ENCODE peak calls at places on chromosomes 6 and 20, in seven cellular contexts. M is ovary, P is PC-9, D is PC-3, S is breast epithelium, B is lower lobe of right lung, I is K562. H is an unnamed sample. For H3K4me1, the result is how much of the 10 kb centered on the place peaks cover.

GRCh38 chr6:43840490-43841218 is 70.6 kb downstream of the VEGFA start:
- DNase-seq in S (no peak), M (no peak), P (peak), I (no peak), D (no peak), B (no peak), H (no peak)

GRCh38 chr6:52065621-52066020 is 21.8 kb downstream of the PKHD1 start:
- DNase-seq in M (no peak), I (no peak), S (no peak), P (no peak), D (peak), B (no peak), H (no peak)

GRCh38 chr6:28816909-28817807 is 106.6 kb downstream of the TRIM27 start:
- DNase-seq in M (no peak), I (peak), S (no peak), D (peak), B (no peak), P (peak), H (peak)

GRCh38 chr6:159095561-159096095 is 50.8 kb upstream of the TAGAP start:
- DNase-seq in D (no peak), M (no peak), I (no peak), S (no peak), P (no peak), B (no peak), H (peak)

GRCh38 chr6:44696686-44697085 is 309.2 kb downstream of the CDC5L start:
- DNase-seq in M (no peak), B (no peak), I (no peak), S (no peak), P (no peak), D (no peak), H (no peak)

GRCh38 chr6:24780206-24780605 is 5.5 kb downstream of the GMNN start:
- DNase-seq in D (no peak), I (no peak), S (no peak), M (no peak), P (no peak), B (no peak), H (no peak)

GRCh38 chr6:81465859-81466258 is 286.6 kb downstream of the TENT5A start:
- DNase-seq in I (no peak), S (no peak), P (no peak), B (no peak), M (no peak), D (peak), H (peak)

GRCh38 chr6:33082702-33083101 is 6.9 kb downstream of the HLA-DPB1 start:
- DNase-seq in D (peak), S (no peak), I (peak), M (no peak), B (peak), P (no peak), H (peak)

GRCh38 chr6:143727035-143727434 is 49.3 kb downstream of the PHACTR2 start:
- DNase-seq in S (no peak), I (no peak), M (no peak), P (no peak), D (peak), B (no peak), H (no peak)

GRCh38 chr20:35702051-35702823 is 3.0 kb downstream of the ROMO1 start:
- DNase-seq in M (no peak), B (no peak), S (no peak), I (no peak), D (no peak), P (no peak), H (peak)

GRCh38 chr20:35699914-35700624 is 864 bp downstream of the ROMO1 start:
- DNase-seq in I (no peak), D (no peak), P (no peak), S (no peak), M (no peak), B (no peak), H (no peak)

GRCh38 chr20:35699127-35699913 is at the start of the genes NFS1 and ROMO1:
- DNase-seq in P (peak), B (peak), S (peak), D (peak), I (peak), M (peak), H (peak)

GRCh38 chr20:35698298-35699126 is 640 bp downstream of the NFS1 start:
- DNase-seq in M (no peak), P (no peak), S (no peak), I (peak), B (no peak), D (no peak), H (peak)

DNA sequence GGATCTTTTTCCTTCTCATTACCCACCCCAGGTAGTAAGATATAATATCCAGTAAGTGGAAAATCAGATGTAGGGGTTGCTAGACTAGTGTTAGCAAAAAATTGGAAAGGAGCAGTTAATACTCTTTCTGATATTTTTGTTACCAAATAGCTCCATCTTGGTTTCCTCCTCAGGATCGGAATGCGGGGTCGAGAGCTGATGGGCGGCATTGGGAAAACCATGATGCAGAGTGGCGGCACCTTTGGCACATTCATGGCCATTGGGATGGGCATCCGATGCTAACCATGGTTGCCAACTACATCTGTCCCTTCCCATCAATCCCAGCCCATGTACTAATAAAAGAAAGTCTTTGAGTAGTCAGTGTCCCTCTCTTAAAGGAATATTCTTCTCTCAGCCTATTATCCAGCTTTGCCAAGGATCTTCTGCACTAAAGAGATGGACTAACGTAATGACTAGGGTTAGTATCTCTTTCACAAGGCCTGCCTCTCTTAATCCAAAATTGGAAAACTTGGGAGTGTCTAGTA is 1.5 kb downstream of the ROMO1 start:
- DNase-seq in M (no peak), I (no peak), P (no peak), D (peak), S (no peak), B (no peak), H (peak)
- H3K4me3 ChIP-seq in M (no peak), I (peak), P (peak), D (peak), S (no peak), B (no peak), H (peak)

DNA sequence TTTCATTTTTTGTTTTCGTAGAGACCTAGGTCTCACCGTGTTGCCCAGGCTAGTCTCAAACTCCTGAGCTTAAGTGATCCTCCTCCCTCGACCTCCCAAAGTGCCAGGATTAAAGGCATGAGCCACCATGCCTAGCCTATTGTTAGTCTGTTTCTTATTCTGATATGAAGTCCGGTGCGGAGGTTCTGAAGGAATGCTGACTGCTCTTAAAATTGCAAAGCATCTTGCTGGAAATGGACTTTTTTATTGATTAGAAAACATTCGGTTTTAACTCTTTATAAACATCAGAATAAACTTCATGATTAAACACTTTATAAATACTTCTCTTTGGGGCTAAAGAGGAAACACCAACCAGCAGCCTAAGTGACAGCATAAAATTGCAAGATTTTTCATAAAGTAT is 3.2 kb downstream of the TNFAIP3 start:
- DNase-seq in P (no peak), M (no peak), D (no peak), I (no peak), S (no peak), B (no peak), H (no peak)
- H3K4me1 ChIP-seq in P (half or more), M (under half), D (under half), I (under half), S (under half), B (half or more), H (under half)

DNA sequence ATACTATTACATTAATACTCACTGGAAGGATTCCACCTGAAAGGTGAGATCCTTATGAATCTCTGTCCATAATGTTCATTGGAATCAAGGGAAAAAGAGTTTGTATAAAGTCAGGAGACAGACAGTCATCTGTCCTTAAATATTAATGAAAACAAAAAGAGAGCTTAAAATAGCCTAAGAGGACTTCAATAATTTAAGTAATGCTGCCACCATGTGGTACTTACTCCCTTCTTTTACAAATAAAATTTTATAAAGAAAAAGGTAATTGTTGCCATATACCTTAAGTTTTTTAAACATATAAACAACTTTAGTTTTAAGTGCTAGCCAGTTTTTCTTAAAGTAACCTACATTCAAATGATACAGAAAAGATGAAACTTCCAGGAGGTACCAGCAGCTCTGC is 5.1 kb downstream of the BLOC1S5 start:
- DNase-seq in B (no peak), I (no peak), P (no peak), D (peak), M (no peak), S (no peak), H (no peak)
- TF ChIP-seq CTCF in B (peak), I (peak), P (peak), D (peak), M (peak), S (no peak), H (peak)

GRCh38 chr20:62650551-62651284 is 8.4 kb downstream of the SLCO4A1 start:
- DNase-seq in B (no peak), M (no peak), I (no peak), P (no peak), D (no peak), S (no peak), H (no peak)
- H3K4me3 ChIP-seq in B (peak), M (no peak), I (no peak), P (no peak), D (peak), S (no peak), H (no peak)

GRCh38 chr6:54103485-54103884 is 7.8 kb upstream of the MLIP start:
- DNase-seq in B (no peak), I (no peak), S (no peak), P (no peak), D (no peak), M (no peak), H (no peak)
- H3K4me1 ChIP-seq in B (under half), I (under half), S (under half), P (under half), D (under half), M (under half), H (under half)

DNA sequence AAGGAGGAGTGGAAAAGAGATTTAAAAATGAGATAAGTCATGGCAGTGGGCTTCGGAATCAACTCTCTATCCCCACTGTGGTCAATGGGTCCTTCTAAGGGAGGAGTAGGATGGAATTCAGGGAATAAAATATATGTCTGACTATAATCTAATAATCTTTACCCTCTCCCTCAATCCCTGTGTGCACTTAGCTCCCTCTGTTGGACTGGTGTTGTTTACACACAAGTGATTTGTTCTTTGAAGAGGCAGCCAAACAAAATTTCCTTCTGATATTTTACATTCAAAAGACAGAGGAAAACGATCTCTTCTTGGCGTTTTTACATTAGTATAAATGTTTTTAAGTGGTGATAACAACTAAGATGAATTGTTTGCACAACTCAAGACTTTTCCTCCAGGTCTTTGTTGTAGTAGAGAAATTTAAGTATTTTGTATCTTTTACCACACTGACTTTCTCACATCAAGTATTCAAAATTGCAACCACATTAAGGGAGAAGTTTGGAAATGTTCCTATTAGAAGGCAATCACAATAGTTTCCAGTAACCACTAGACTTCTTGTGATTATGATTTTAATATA is 317.7 kb downstream of the CENPW start:
- DNase-seq in P (peak), B (no peak), S (no peak), I (no peak), D (peak), M (no peak), H (peak)
- TF ChIP-seq CTCF in P (peak), B (peak), S (peak), I (peak), D (peak), M (no peak), H (peak)